ENCODE peak calls at places on chromosomes 12 and 14, in four cellular contexts. B is type B pancreatic cell, N is HS-5, Y is ACHN. E is an unnamed sample.

GRCh38 chr14:60092516-60092915 is 793 bp downstream of the PCNX4 start:
- DNase-seq in B (no peak), N (no peak), Y (peak), E (peak)

GRCh38 chr14:66507722-66508546 is at the start of gene GPHN:
- DNase-seq in B (peak), N (peak), Y (peak), E (peak)

GRCh38 chr14:74207943-74208342 is 31.3 kb upstream of the VSX2 start:
- DNase-seq in B (no peak), N (no peak), Y (no peak), E (peak)

GRCh38 chr14:55585854-55586253 is 5.8 kb downstream of the KTN1 start:
- DNase-seq in B (no peak), N (no peak), Y (no peak), E (no peak)

GRCh38 chr12:122947352-122947792 is 18.9 kb downstream of the ABCB9 start:
- DNase-seq in B (no peak), N (no peak), Y (no peak), E (no peak)

GRCh38 chr12:121505513-121505912 is 75.3 kb downstream of the KDM2B start:
- DNase-seq in B (no peak), N (no peak), Y (no peak), E (no peak)

GRCh38 chr12:103791350-103791920 is 49.6 kb downstream of the NT5DC3 start:
- DNase-seq in B (no peak), N (no peak), Y (no peak), E (no peak)

GRCh38 chr12:45730842-45731336 is 1.4 kb downstream of the ARID2 start:
- DNase-seq in B (no peak), N (peak), Y (peak), E (peak)

GRCh38 chr12:130160711-130161231 is 1.5 kb upstream of the FZD10 start:
- DNase-seq in B (no peak), N (no peak), Y (no peak), E (no peak)

E was measured in DMS53.